ENCODE peak calls at places on chromosome 18, in eight cellular contexts. S is endothelial cell, Y is heart left ventricle, G is K562, B is astrocyte, J is AG20443, H is GM12892, P is NCI-H446 treated with DMSO at 0.1 percent for 48 hours. D is an unnamed sample.
A peak's percentile ranks its signal among the peaks of the same experiment; 100 is the strongest.

GRCh38 chr18:49494660-49495059 is 7.6 kb upstream of the C18orf32 start:
- DNase-seq in S (no peak), Y (no peak), G (no peak), B (no peak), J (peak; percentile 29), H (no peak), P (no peak), D (no peak)

GRCh38 chr18:10417191-10417590 is 37.2 kb upstream of the APCDD1 start:
- DNase-seq in S (no peak), Y (no peak), G (no peak), B (no peak), J (no peak), H (no peak), P (no peak), D (no peak)

GRCh38 chr18:9140984-9141383 is 4.4 kb downstream of the ANKRD12 start:
- DNase-seq in S (no peak), Y (no peak), G (no peak), B (no peak), J (no peak), H (no peak), P (no peak), D (no peak)

GRCh38 chr18:13503839-13504238 is 222.5 kb downstream of the FAM210A start:
- DNase-seq in S (no peak), Y (no peak), G (no peak), B (no peak), J (no peak), H (no peak), P (no peak), D (no peak)

GRCh38 chr18:28407681-28408080 is 230.8 kb upstream of the CDH2 start:
- DNase-seq in S (no peak), Y (no peak), G (no peak), B (peak; percentile 79), J (peak; percentile 28), H (no peak), P (no peak), D (no peak)

GRCh38 chr18:4017479-4017878 is 437.6 kb downstream of the DLGAP1 start:
- DNase-seq in S (peak; percentile 15), Y (no peak), G (peak; percentile 15), B (no peak), J (no peak), H (no peak), P (no peak), D (peak; percentile 12)

GRCh38 chr18:36501100-36501499 is 203.6 kb downstream of the FHOD3 start:
- DNase-seq in S (no peak), Y (peak; percentile 48), G (no peak), B (no peak), J (no peak), H (no peak), P (peak; percentile 77), D (no peak)

GRCh38 chr18:23626451-23627279 is 36.0 kb downstream of the ANKRD29 start:
- DNase-seq in S (no peak), Y (no peak), G (no peak), B (peak; percentile 39), J (no peak), H (no peak), P (no peak), D (no peak)

GRCh38 chr18:12302391-12303147 is 5.5 kb upstream of the TUBB6 start:
- DNase-seq in S (no peak), Y (no peak), G (peak; percentile 83), B (no peak), J (no peak), H (no peak), P (no peak), D (no peak)

GRCh38 chr18:49055196-49055595 is 104.4 kb upstream of the SMAD7 start:
- DNase-seq in S (no peak), Y (no peak), G (no peak), B (no peak), J (no peak), H (no peak), P (no peak), D (no peak)

GRCh38 chr18:25503567-25504081 is 151.7 kb upstream of the ZNF521 start:
- DNase-seq in S (peak; percentile 29), Y (peak; percentile 48), G (no peak), B (peak; percentile 74), J (peak; percentile 80), H (no peak), P (peak; percentile 8), D (peak; percentile 76)

GRCh38 chr18:8162797-8163196 is 446.4 kb upstream of the RAB12 start:
- DNase-seq in S (no peak), Y (no peak), G (no peak), B (no peak), J (no peak), H (no peak), P (no peak), D (no peak)

GRCh38 chr18:32771169-32771751 is 1.6 kb downstream of the KLHL14 start:
- DNase-seq in S (peak; percentile 34), Y (no peak), G (no peak), B (no peak), J (peak; percentile 21), H (peak; percentile 30), P (no peak), D (peak; percentile 82)

GRCh38 chr18:9011431-9011830 is 91.1 kb upstream of the NDUFV2 start:
- DNase-seq in S (no peak), Y (no peak), G (no peak), B (no peak), J (no peak), H (no peak), P (no peak), D (no peak)

GRCh38 chr18:7429831-7430230 is 137.3 kb upstream of the PTPRM start:
- DNase-seq in S (no peak), Y (no peak), G (no peak), B (no peak), J (no peak), H (no peak), P (no peak), D (no peak)

GRCh38 chr18:394997-395383 is 105.5 kb downstream of the COLEC12 start:
- DNase-seq in S (no peak), Y (peak; percentile 39), G (no peak), B (peak; percentile 91), J (peak; percentile 84), H (no peak), P (no peak), D (no peak)

GRCh38 chr18:70390366-70391090 is 101.7 kb downstream of the SOCS6 start:
- DNase-seq in S (no peak), Y (no peak), G (no peak), B (peak; percentile 70), J (peak; percentile 45), H (no peak), P (no peak), D (no peak)

GRCh38 chr18:77102246-77103040 is 30.1 kb downstream of the MBP start:
- DNase-seq in S (no peak), Y (no peak), G (no peak), B (peak; percentile 91), J (peak; percentile 62), H (no peak), P (no peak), D (peak; percentile 10)

GRCh38 chr18:54983041-54983686 is 23.9 kb upstream of the CCDC68 start:
- DNase-seq in S (no peak), Y (no peak), G (peak; percentile 48), B (peak; percentile 60), J (peak; percentile 64), H (no peak), P (peak; percentile 27), D (peak; percentile 38)

GRCh38 chr18:77100751-77101355 is 31.7 kb downstream of the MBP start:
- DNase-seq in S (no peak), Y (no peak), G (no peak), B (no peak), J (no peak), H (no peak), P (no peak), D (no peak)

GRCh38 chr18:2387588-2387987 is 183.7 kb downstream of the METTL4 start:
- DNase-seq in S (no peak), Y (no peak), G (no peak), B (no peak), J (no peak), H (no peak), P (no peak), D (no peak)

GRCh38 chr18:61892683-61893303 is at the start of gene RNF152:
- DNase-seq in S (peak; percentile 41), Y (peak; percentile 39), G (no peak), B (no peak), J (peak; percentile 34), H (no peak), P (peak; percentile 49), D (peak; percentile 26)